ENCODE peak calls at places on chromosome 3, in five cellular contexts. C, T, A, R and B are unnamed samples.

GRCh38 chr3:122978569-122978968 is 49.0 kb downstream of the SEMA5B start:
- DNase-seq in A (no peak), C (no peak), T (no peak), R (no peak), B (no peak)

GRCh38 chr3:49715611-49716121 is 3.8 kb downstream of the AMIGO3 start:
- DNase-seq in R (no peak), T (no peak), C (no peak), A (peak; percentile 54), B (no peak)

GRCh38 chr3:89795506-89795905 is 688.1 kb downstream of the EPHA3 start:
- DNase-seq in T (no peak), C (no peak), R (no peak), A (no peak), B (no peak)

GRCh38 chr3:106161236-106161635 is 292.4 kb upstream of the CBLB start:
- DNase-seq in R (no peak), T (no peak), A (no peak), C (no peak), B (no peak)

GRCh38 chr3:196063049-196063448 is 18.8 kb downstream of the TFRC start:
- DNase-seq in A (no peak), R (no peak), C (no peak), T (no peak), B (no peak)

GRCh38 chr3:145286937-145287336 is 874.0 kb downstream of the PLOD2 start:
- DNase-seq in R (no peak), T (no peak), C (no peak), A (no peak), B (no peak)

GRCh38 chr3:187932530-187932929 is 187.3 kb upstream of the BCL6 start:
- DNase-seq in R (no peak), A (no peak), T (no peak), C (no peak), B (no peak)

GRCh38 chr3:39106281-39107055 is 959 bp downstream of the GORASP1 start:
- DNase-seq in R (no peak), C (no peak), T (no peak), A (no peak), B (no peak)

GRCh38 chr3:128794788-128795649 is 69.0 kb downstream of the RAB7A start:
- DNase-seq in C (no peak), T (peak; percentile 23), R (peak; percentile 62), A (no peak), B (peak; percentile 52)

GRCh38 chr3:52095990-52096775 is 39.8 kb upstream of the DUSP7 start:
- DNase-seq in T (no peak), A (no peak), C (no peak), R (no peak), B (no peak)

GRCh38 chr3:82654708-82655107 is 893.3 kb upstream of the GBE1 start:
- DNase-seq in A (no peak), C (no peak), T (no peak), R (no peak), B (no peak)

GRCh38 chr3:95167748-95168147 is 1104.9 kb downstream of the NSUN3 start:
- DNase-seq in A (no peak), C (no peak), T (no peak), R (no peak), B (no peak)

GRCh38 chr3:149934524-149934923 is 36.2 kb downstream of the PFN2 start:
- DNase-seq in R (no peak), A (no peak), C (peak; percentile 40), T (no peak), B (no peak)

GRCh38 chr3:38454884-38455638 is 1.4 kb downstream of the ACVR2B start:
- DNase-seq in T (no peak), C (peak; percentile 77), A (peak; percentile 87), R (no peak), B (no peak)

GRCh38 chr3:54122046-54122801 is at the start of gene CACNA2D3:
- DNase-seq in C (peak; percentile 61), A (no peak), R (no peak), T (peak; percentile 45), B (no peak)

GRCh38 chr3:123104550-123104949 is 37.7 kb downstream of the PDIA5 start:
- DNase-seq in T (no peak), R (no peak), A (no peak), C (no peak), B (no peak)

GRCh38 chr3:21551019-21551418 is 200.0 kb downstream of the ZNF385D start:
- DNase-seq in A (no peak), T (no peak), R (no peak), C (no peak), B (no peak)

GRCh38 chr3:189833996-189834395 is 202.8 kb downstream of the TP63 start:
- DNase-seq in R (no peak), T (no peak), A (no peak), C (no peak), B (no peak)

GRCh38 chr3:138941259-138941885 is 5.6 kb downstream of the FOXL2 start:
- DNase-seq in R (no peak), C (no peak), A (no peak), T (no peak), B (no peak)

GRCh38 chr3:131518682-131519081 is 15.9 kb upstream of the MRPL3 start:
- DNase-seq in R (no peak), A (no peak), T (no peak), C (no peak), B (no peak)

GRCh38 chr3:34020761-34021635 is 222.6 kb downstream of the PDCD6IP start:
- DNase-seq in A (no peak), R (no peak), C (no peak), T (no peak), B (no peak)

GRCh38 chr3:8604006-8604405 is 40.6 kb downstream of the SSUH2 start:
- DNase-seq in R (no peak), T (no peak), C (no peak), A (no peak), B (no peak)

GRCh38 chr3:30625541-30626438 is 19.4 kb downstream of the TGFBR2 start:
- DNase-seq in A (no peak), C (no peak), T (no peak), R (no peak), B (no peak)

GRCh38 chr3:171845541-171846284 is 2.6 kb downstream of the TMEM212 start:
- DNase-seq in R (no peak), A (no peak), T (no peak), C (no peak), B (no peak)

GRCh38 chr3:39101022-39101689 is 6.3 kb downstream of the GORASP1 start:
- DNase-seq in R (no peak), T (no peak), C (no peak), A (no peak), B (peak; percentile 58)

GRCh38 chr3:157738441-157738840 is 235.2 kb upstream of the VEPH1 start:
- DNase-seq in A (no peak), R (no peak), T (no peak), C (no peak), B (no peak)

GRCh38 chr3:110608566-110608965 is 463.1 kb upstream of the NECTIN3 start:
- DNase-seq in A (no peak), R (no peak), T (no peak), C (no peak), B (no peak)

GRCh38 chr3:143170676-143171075 is 51.1 kb downstream of the CHST2 start:
- DNase-seq in R (no peak), T (no peak), A (no peak), C (no peak), B (no peak)

GRCh38 chr3:63670544-63670943 is 18.1 kb downstream of the SNTN start:
- DNase-seq in C (no peak), R (no peak), T (no peak), A (no peak), B (no peak)

GRCh38 chr3:170483485-170484262 is 65.0 kb downstream of the CLDN11 start:
- DNase-seq in R (no peak), C (no peak), T (no peak), A (no peak), B (no peak)

GRCh38 chr3:155308831-155309230 is 15.3 kb upstream of the STRIT1 start:
- DNase-seq in A (no peak), T (no peak), C (no peak), R (no peak), B (no peak)

GRCh38 chr3:150483226-150483625 is 63.1 kb downstream of the SERP1 start:
- DNase-seq in R (no peak), T (no peak), A (no peak), C (no peak), B (no peak)